ENCODE peak calls at places on chromosomes 1 and 21, in eight cellular contexts. S, G, D, W, T, N, X and J are unnamed samples.

GRCh38 chr1:227370463-227371254 is 52.4 kb upstream of the CDC42BPA start:
- DNase-seq in D (no peak), N (peak), X (no peak), W (peak), G (no peak), T (no peak), S (no peak), J (no peak)

GRCh38 chr21:25859264-25859931 is 124.6 kb downstream of the GABPA start:
- DNase-seq in S (no peak), N (no peak), G (no peak), W (no peak), X (no peak), D (no peak), T (no peak), J (no peak)

GRCh38 chr21:25911730-25912401 is 177.1 kb downstream of the GABPA start:
- DNase-seq in G (no peak), T (no peak), S (no peak), X (no peak), W (no peak), D (no peak), N (no peak), J (no peak)

GRCh38 chr1:171655215-171656116 is 3.0 kb upstream of the MYOC start:
- DNase-seq in N (peak), X (no peak), D (peak), S (peak), T (no peak), W (peak), G (peak), J (peak)

GRCh38 chr1:230681599-230681998 is 32.3 kb downstream of the AGT start:
- DNase-seq in G (no peak), D (no peak), N (peak), W (peak), T (no peak), S (peak), X (peak), J (no peak)

GRCh38 chr1:206937437-206937836 is 8.8 kb downstream of the PIGR start:
- DNase-seq in X (no peak), G (no peak), T (no peak), N (no peak), D (peak), S (no peak), W (no peak), J (no peak)

GRCh38 chr1:19644761-19645543 is 841 bp downstream of the NBL1 start:
- DNase-seq in N (peak), D (no peak), T (no peak), S (peak), G (peak), W (peak), X (no peak), J (peak)

GRCh38 chr1:20472860-20473711 is 12.9 kb downstream of the CAMK2N1 start:
- DNase-seq in T (no peak), W (peak), D (no peak), S (peak), G (peak), N (peak), X (no peak), J (peak)

GRCh38 chr1:200333329-200333728 is 76.5 kb downstream of the ZNF281 start:
- DNase-seq in G (no peak), N (no peak), D (no peak), S (no peak), W (no peak), T (no peak), X (no peak), J (no peak)

GRCh38 chr1:66331641-66332523 is 202.1 kb upstream of the SGIP1 start:
- DNase-seq in W (peak), G (peak), T (peak), X (no peak), N (peak), D (no peak), S (peak), J (no peak)

GRCh38 chr1:155859881-155860841 is 794 bp downstream of the SYT11 start:
- DNase-seq in T (no peak), S (peak), X (peak), N (peak), W (peak), D (peak), G (peak), J (peak)

GRCh38 chr21:25489673-25490072 is 117.6 kb downstream of the MRPL39 start:
- DNase-seq in T (no peak), G (no peak), S (no peak), D (no peak), N (no peak), W (no peak), X (no peak), J (no peak)

GRCh38 chr1:173134029-173134428 is 73.1 kb downstream of the TNFSF4 start:
- DNase-seq in T (no peak), W (peak), D (no peak), S (no peak), G (no peak), N (peak), X (no peak), J (no peak)

GRCh38 chr1:39952359-39953110 is 2.4 kb upstream of the MFSD2A start:
- DNase-seq in G (no peak), X (no peak), T (no peak), S (no peak), W (peak), N (no peak), D (no peak), J (no peak)